ENCODE peak calls at places on chromosomes 13 and 19, in eight cellular contexts. One of them, this sample, is unnamed.

GRCh38 chr13:40271931-40272775 is 394.3 kb downstream of the FOXO1 start:
- DNase-seq in AG10803: peak; percentile 92
- DNase-seq in GM10248: no peak
- DNase-seq in mesendoderm: peak; percentile 23
- DNase-seq in activated T-helper 2 cell treated with anti-CD3 and anti-CD28 coated beads, Interferon-gamma antibody, Interleukin-2, Interleukin-4, amounts not matched to agents 10 μg/mL and 5 μg/mL and 100 μg/mL, durations not matched to agents 14 hours and 24 hours and 36 hours: no peak
- DNase-seq in GM19239: no peak
- DNase-seq in stromal cell of bone marrow: peak; percentile 60
- DNase-seq in NCI-H1105: no peak
- DNase-seq in this sample: no peak

GRCh38 chr19:4234862-4235201 is 5.5 kb downstream of the EBI3 start:
- DNase-seq in AG10803: no peak
- DNase-seq in GM10248: no peak
- DNase-seq in mesendoderm: no peak
- DNase-seq in activated T-helper 2 cell treated with anti-CD3 and anti-CD28 coated beads, Interferon-gamma antibody, Interleukin-2, Interleukin-4, amounts not matched to agents 10 μg/mL and 5 μg/mL and 100 μg/mL, durations not matched to agents 14 hours and 24 hours and 36 hours: no peak
- DNase-seq in GM19239: no peak
- DNase-seq in stromal cell of bone marrow: no peak
- DNase-seq in NCI-H1105: no peak
- DNase-seq in this sample: no peak

GRCh38 chr19:49682274-49682673 is 5.2 kb downstream of the PRMT1 start:
- DNase-seq in AG10803: no peak
- DNase-seq in GM10248: no peak
- DNase-seq in mesendoderm: no peak
- DNase-seq in activated T-helper 2 cell treated with anti-CD3 and anti-CD28 coated beads, Interferon-gamma antibody, Interleukin-2, Interleukin-4, amounts not matched to agents 10 μg/mL and 5 μg/mL and 100 μg/mL, durations not matched to agents 14 hours and 24 hours and 36 hours: no peak
- DNase-seq in GM19239: no peak
- DNase-seq in stromal cell of bone marrow: no peak
- DNase-seq in NCI-H1105: no peak
- DNase-seq in this sample: no peak

GRCh38 chr19:50663280-50663790 is 14.1 kb downstream of the C19orf81 start:
- DNase-seq in AG10803: no peak
- DNase-seq in GM10248: no peak
- DNase-seq in mesendoderm: no peak
- DNase-seq in activated T-helper 2 cell treated with anti-CD3 and anti-CD28 coated beads, Interferon-gamma antibody, Interleukin-2, Interleukin-4, amounts not matched to agents 10 μg/mL and 5 μg/mL and 100 μg/mL, durations not matched to agents 14 hours and 24 hours and 36 hours: no peak
- DNase-seq in GM19239: no peak
- DNase-seq in stromal cell of bone marrow: no peak
- DNase-seq in NCI-H1105: peak; percentile 12
- DNase-seq in this sample: no peak

GRCh38 chr19:39512964-39513363 is 2.0 kb upstream of the SELENOV start:
- DNase-seq in AG10803: no peak
- DNase-seq in GM10248: no peak
- DNase-seq in mesendoderm: no peak
- DNase-seq in activated T-helper 2 cell treated with anti-CD3 and anti-CD28 coated beads, Interferon-gamma antibody, Interleukin-2, Interleukin-4, amounts not matched to agents 10 μg/mL and 5 μg/mL and 100 μg/mL, durations not matched to agents 14 hours and 24 hours and 36 hours: no peak
- DNase-seq in GM19239: no peak
- DNase-seq in stromal cell of bone marrow: no peak
- DNase-seq in NCI-H1105: no peak
- DNase-seq in this sample: no peak

GRCh38 chr19:32817913-32818476 is 51.6 kb downstream of the SLC7A9 start:
- DNase-seq in AG10803: no peak
- DNase-seq in GM10248: no peak
- DNase-seq in mesendoderm: no peak
- DNase-seq in activated T-helper 2 cell treated with anti-CD3 and anti-CD28 coated beads, Interferon-gamma antibody, Interleukin-2, Interleukin-4, amounts not matched to agents 10 μg/mL and 5 μg/mL and 100 μg/mL, durations not matched to agents 14 hours and 24 hours and 36 hours: no peak
- DNase-seq in GM19239: no peak
- DNase-seq in stromal cell of bone marrow: no peak
- DNase-seq in NCI-H1105: no peak
- DNase-seq in this sample: no peak

GRCh38 chr13:20489185-20489820 is 36.4 kb downstream of the CRYL1 start:
- DNase-seq in AG10803: no peak
- DNase-seq in GM10248: peak; percentile 54
- DNase-seq in mesendoderm: peak; percentile 73
- DNase-seq in activated T-helper 2 cell treated with anti-CD3 and anti-CD28 coated beads, Interferon-gamma antibody, Interleukin-2, Interleukin-4, amounts not matched to agents 10 μg/mL and 5 μg/mL and 100 μg/mL, durations not matched to agents 14 hours and 24 hours and 36 hours: peak; percentile 38
- DNase-seq in GM19239: peak; percentile 45
- DNase-seq in stromal cell of bone marrow: no peak
- DNase-seq in NCI-H1105: no peak
- DNase-seq in this sample: peak; percentile 19

GRCh38 chr13:42747399-42747873 is 33.9 kb upstream of the FAM216B start:
- DNase-seq in AG10803: peak; percentile 97
- DNase-seq in GM10248: no peak
- DNase-seq in mesendoderm: peak; percentile 51
- DNase-seq in activated T-helper 2 cell treated with anti-CD3 and anti-CD28 coated beads, Interferon-gamma antibody, Interleukin-2, Interleukin-4, amounts not matched to agents 10 μg/mL and 5 μg/mL and 100 μg/mL, durations not matched to agents 14 hours and 24 hours and 36 hours: no peak
- DNase-seq in GM19239: no peak
- DNase-seq in stromal cell of bone marrow: peak; percentile 63
- DNase-seq in NCI-H1105: no peak
- DNase-seq in this sample: peak; percentile 89

GRCh38 chr19:14495678-14496028 is 274 bp downstream of the GIPC1 start:
- DNase-seq in AG10803: no peak
- DNase-seq in GM10248: no peak
- DNase-seq in mesendoderm: no peak
- DNase-seq in activated T-helper 2 cell treated with anti-CD3 and anti-CD28 coated beads, Interferon-gamma antibody, Interleukin-2, Interleukin-4, amounts not matched to agents 10 μg/mL and 5 μg/mL and 100 μg/mL, durations not matched to agents 14 hours and 24 hours and 36 hours: no peak
- DNase-seq in GM19239: no peak
- DNase-seq in stromal cell of bone marrow: no peak
- DNase-seq in NCI-H1105: no peak
- DNase-seq in this sample: no peak

GRCh38 chr13:35714588-35714987 is 238.1 kb upstream of the MAB21L1 start:
- DNase-seq in AG10803: no peak
- DNase-seq in GM10248: no peak
- DNase-seq in mesendoderm: no peak
- DNase-seq in activated T-helper 2 cell treated with anti-CD3 and anti-CD28 coated beads, Interferon-gamma antibody, Interleukin-2, Interleukin-4, amounts not matched to agents 10 μg/mL and 5 μg/mL and 100 μg/mL, durations not matched to agents 14 hours and 24 hours and 36 hours: no peak
- DNase-seq in GM19239: no peak
- DNase-seq in stromal cell of bone marrow: no peak
- DNase-seq in NCI-H1105: no peak
- DNase-seq in this sample: no peak

GRCh38 chr13:111634410-111634809 is 314.0 kb downstream of the TEX29 start:
- DNase-seq in AG10803: no peak
- DNase-seq in GM10248: no peak
- DNase-seq in mesendoderm: no peak
- DNase-seq in activated T-helper 2 cell treated with anti-CD3 and anti-CD28 coated beads, Interferon-gamma antibody, Interleukin-2, Interleukin-4, amounts not matched to agents 10 μg/mL and 5 μg/mL and 100 μg/mL, durations not matched to agents 14 hours and 24 hours and 36 hours: no peak
- DNase-seq in GM19239: no peak
- DNase-seq in stromal cell of bone marrow: no peak
- DNase-seq in NCI-H1105: no peak
- DNase-seq in this sample: no peak

GRCh38 chr13:66933994-66934393 is 296.1 kb downstream of the PCDH9 start:
- DNase-seq in AG10803: peak; percentile 29
- DNase-seq in GM10248: no peak
- DNase-seq in mesendoderm: no peak
- DNase-seq in activated T-helper 2 cell treated with anti-CD3 and anti-CD28 coated beads, Interferon-gamma antibody, Interleukin-2, Interleukin-4, amounts not matched to agents 10 μg/mL and 5 μg/mL and 100 μg/mL, durations not matched to agents 14 hours and 24 hours and 36 hours: no peak
- DNase-seq in GM19239: no peak
- DNase-seq in stromal cell of bone marrow: peak; percentile 38
- DNase-seq in NCI-H1105: no peak
- DNase-seq in this sample: peak; percentile 23

GRCh38 chr13:82867284-82867683 is 1015.0 kb downstream of the SLITRK1 start:
- DNase-seq in AG10803: no peak
- DNase-seq in GM10248: no peak
- DNase-seq in mesendoderm: no peak
- DNase-seq in activated T-helper 2 cell treated with anti-CD3 and anti-CD28 coated beads, Interferon-gamma antibody, Interleukin-2, Interleukin-4, amounts not matched to agents 10 μg/mL and 5 μg/mL and 100 μg/mL, durations not matched to agents 14 hours and 24 hours and 36 hours: no peak
- DNase-seq in GM19239: no peak
- DNase-seq in stromal cell of bone marrow: no peak
- DNase-seq in NCI-H1105: no peak
- DNase-seq in this sample: no peak

GRCh38 chr13:103965506-103966243 is 899.5 kb upstream of the SLC10A2 start:
- DNase-seq in AG10803: no peak
- DNase-seq in GM10248: no peak
- DNase-seq in mesendoderm: no peak
- DNase-seq in activated T-helper 2 cell treated with anti-CD3 and anti-CD28 coated beads, Interferon-gamma antibody, Interleukin-2, Interleukin-4, amounts not matched to agents 10 μg/mL and 5 μg/mL and 100 μg/mL, durations not matched to agents 14 hours and 24 hours and 36 hours: no peak
- DNase-seq in GM19239: no peak
- DNase-seq in stromal cell of bone marrow: no peak
- DNase-seq in NCI-H1105: no peak
- DNase-seq in this sample: no peak

GRCh38 chr19:51472607-51473006 is 5.7 kb upstream of the CEACAM18 start:
- DNase-seq in AG10803: no peak
- DNase-seq in GM10248: no peak
- DNase-seq in mesendoderm: no peak
- DNase-seq in activated T-helper 2 cell treated with anti-CD3 and anti-CD28 coated beads, Interferon-gamma antibody, Interleukin-2, Interleukin-4, amounts not matched to agents 10 μg/mL and 5 μg/mL and 100 μg/mL, durations not matched to agents 14 hours and 24 hours and 36 hours: no peak
- DNase-seq in GM19239: no peak
- DNase-seq in stromal cell of bone marrow: no peak
- DNase-seq in NCI-H1105: no peak
- DNase-seq in this sample: no peak

GRCh38 chr19:12543855-12544254 is 7.4 kb downstream of the ZNF564 start:
- DNase-seq in AG10803: peak; percentile 19
- DNase-seq in GM10248: no peak
- DNase-seq in mesendoderm: no peak
- DNase-seq in activated T-helper 2 cell treated with anti-CD3 and anti-CD28 coated beads, Interferon-gamma antibody, Interleukin-2, Interleukin-4, amounts not matched to agents 10 μg/mL and 5 μg/mL and 100 μg/mL, durations not matched to agents 14 hours and 24 hours and 36 hours: no peak
- DNase-seq in GM19239: no peak
- DNase-seq in stromal cell of bone marrow: no peak
- DNase-seq in NCI-H1105: no peak
- DNase-seq in this sample: no peak

GRCh38 chr19:2315818-2316353 is 7.9 kb upstream of the LINGO3 start:
- DNase-seq in AG10803: peak; percentile 53
- DNase-seq in GM10248: peak; percentile 65
- DNase-seq in mesendoderm: peak; percentile 68
- DNase-seq in activated T-helper 2 cell treated with anti-CD3 and anti-CD28 coated beads, Interferon-gamma antibody, Interleukin-2, Interleukin-4, amounts not matched to agents 10 μg/mL and 5 μg/mL and 100 μg/mL, durations not matched to agents 14 hours and 24 hours and 36 hours: no peak
- DNase-seq in GM19239: no peak
- DNase-seq in stromal cell of bone marrow: peak; percentile 25
- DNase-seq in NCI-H1105: no peak
- DNase-seq in this sample: no peak